ENCODE peak calls at places on chromosomes 7 and 10, in five cellular contexts. F is lung microvascular endothelial cell, Y is NAMALWA, N is heart left ventricle, K is AG08396. L is an unnamed sample.

GRCh38 chr7:72345208-72345727 is 66.9 kb downstream of the CALN1 start:
- DNase-seq in F (no peak), Y (no peak), N (no peak), K (no peak), L (no peak)

GRCh38 chr10:63697956-63698814 is 177.0 kb downstream of the REEP3 start:
- DNase-seq in F (no peak), Y (peak; percentile 42), N (no peak), K (no peak), L (no peak)

GRCh38 chr7:132580717-132581285 is 4.5 kb upstream of the PLXNA4 start:
- DNase-seq in F (peak; percentile 85), Y (peak; percentile 88), N (peak; percentile 76), K (peak; percentile 76), L (peak; percentile 60)

GRCh38 chr10:3754727-3755439 is 30.1 kb downstream of the KLF6 start:
- DNase-seq in F (peak; percentile 96), Y (no peak), N (no peak), K (peak; percentile 35), L (no peak)

GRCh38 chr10:78774999-78775711 is 293.6 kb upstream of the ZMIZ1 start:
- DNase-seq in F (no peak), Y (no peak), N (peak; percentile 71), K (peak; percentile 38), L (no peak)

GRCh38 chr7:45720989-45721388 is 146.8 kb downstream of the ADCY1 start:
- DNase-seq in F (no peak), Y (no peak), N (no peak), K (no peak), L (no peak)

GRCh38 chr10:79399242-79399831 is 46.1 kb downstream of the ZCCHC24 start:
- DNase-seq in F (peak; percentile 76), Y (no peak), N (peak; percentile 91), K (peak; percentile 95), L (peak; percentile 92)

GRCh38 chr7:16912540-16912939 is 30.8 kb upstream of the AGR3 start:
- DNase-seq in F (no peak), Y (no peak), N (no peak), K (no peak), L (no peak)

GRCh38 chr10:86046845-86047460 is 319.6 kb downstream of the GRID1 start:
- DNase-seq in F (no peak), Y (no peak), N (no peak), K (no peak), L (no peak)

GRCh38 chr10:3093996-3094395 is 26.6 kb downstream of the PFKP start:
- DNase-seq in F (no peak), Y (no peak), N (no peak), K (no peak), L (no peak)

GRCh38 chr7:1093506-1093850 is 5.6 kb downstream of the GPER1 start:
- DNase-seq in F (no peak), Y (no peak), N (no peak), K (no peak), L (no peak)

L was measured in left ventricle myocardium superior.